ENCODE peak calls at places on chromosomes 4 and X, in nine cellular contexts. One of them, this sample, is unnamed.

GRCh38 chrX:31658360-31658759 is 586.5 kb upstream of the FTHL17 start:
- DNase-seq in endothelial cell of umbilical vein: peak; percentile 28
- DNase-seq in choroid plexus epithelial cell: peak; percentile 46
- DNase-seq in testis: no peak
- DNase-seq in CD8-positive, alpha-beta T cell: no peak
- DNase-seq in HCT116: no peak
- DNase-seq in BJ: no peak
- DNase-seq in body of pancreas: no peak
- DNase-seq in hepatocyte: peak; percentile 22
- DNase-seq in this sample: peak; percentile 7

GRCh38 chrX:42422961-42423360 is 355.0 kb downstream of the PPP1R2C start:
- DNase-seq in CD8-positive, alpha-beta T cell: no peak
- DNase-seq in testis: no peak
- DNase-seq in hepatocyte: no peak
- DNase-seq in endothelial cell of umbilical vein: no peak
- DNase-seq in BJ: no peak
- DNase-seq in HCT116: no peak
- DNase-seq in choroid plexus epithelial cell: no peak
- DNase-seq in body of pancreas: no peak
- DNase-seq in this sample: no peak

GRCh38 chrX:7109838-7110793 is 37.4 kb upstream of the STS start:
- DNase-seq in hepatocyte: no peak
- DNase-seq in HCT116: no peak
- DNase-seq in choroid plexus epithelial cell: no peak
- DNase-seq in CD8-positive, alpha-beta T cell: no peak
- DNase-seq in body of pancreas: no peak
- DNase-seq in endothelial cell of umbilical vein: no peak
- DNase-seq in testis: no peak
- DNase-seq in BJ: no peak
- DNase-seq in this sample: no peak

GRCh38 chrX:114344756-114345155 is 239.1 kb upstream of the HTR2C start:
- DNase-seq in HCT116: peak; percentile 26
- DNase-seq in endothelial cell of umbilical vein: peak; percentile 14
- DNase-seq in hepatocyte: peak; percentile 59
- DNase-seq in BJ: no peak
- DNase-seq in body of pancreas: no peak
- DNase-seq in choroid plexus epithelial cell: peak; percentile 50
- DNase-seq in testis: no peak
- DNase-seq in CD8-positive, alpha-beta T cell: no peak
- DNase-seq in this sample: no peak

GRCh38 chrX:16953606-16954211 is 7.3 kb downstream of the REPS2 start:
- DNase-seq in BJ: no peak
- DNase-seq in hepatocyte: no peak
- DNase-seq in testis: no peak
- DNase-seq in HCT116: peak; percentile 43
- DNase-seq in choroid plexus epithelial cell: no peak
- DNase-seq in body of pancreas: no peak
- DNase-seq in endothelial cell of umbilical vein: peak; percentile 73
- DNase-seq in CD8-positive, alpha-beta T cell: no peak
- DNase-seq in this sample: no peak

GRCh38 chrX:7170903-7171302 is 22.9 kb upstream of the PUDP start:
- DNase-seq in CD8-positive, alpha-beta T cell: peak; percentile 62
- DNase-seq in choroid plexus epithelial cell: peak; percentile 35
- DNase-seq in HCT116: no peak
- DNase-seq in body of pancreas: peak; percentile 2
- DNase-seq in BJ: no peak
- DNase-seq in endothelial cell of umbilical vein: peak; percentile 10
- DNase-seq in hepatocyte: peak; percentile 8
- DNase-seq in testis: peak; percentile 13
- DNase-seq in this sample: no peak

GRCh38 chr4:45331796-45332195 is 605.4 kb upstream of the GNPDA2 start:
- DNase-seq in testis: no peak
- DNase-seq in HCT116: no peak
- DNase-seq in endothelial cell of umbilical vein: no peak
- DNase-seq in body of pancreas: no peak
- DNase-seq in choroid plexus epithelial cell: no peak
- DNase-seq in hepatocyte: no peak
- DNase-seq in CD8-positive, alpha-beta T cell: no peak
- DNase-seq in BJ: no peak
- DNase-seq in this sample: no peak

GRCh38 chr4:137981277-137981676 is 260.9 kb downstream of the SLC7A11 start:
- DNase-seq in CD8-positive, alpha-beta T cell: no peak
- DNase-seq in BJ: no peak
- DNase-seq in testis: no peak
- DNase-seq in hepatocyte: no peak
- DNase-seq in choroid plexus epithelial cell: peak; percentile 71
- DNase-seq in body of pancreas: no peak
- DNase-seq in endothelial cell of umbilical vein: no peak
- DNase-seq in HCT116: peak; percentile 31
- DNase-seq in this sample: no peak

GRCh38 chr4:100428051-100428450 is 89.8 kb downstream of the EMCN start:
- DNase-seq in testis: no peak
- DNase-seq in BJ: no peak
- DNase-seq in endothelial cell of umbilical vein: peak; percentile 40
- DNase-seq in CD8-positive, alpha-beta T cell: no peak
- DNase-seq in HCT116: peak; percentile 21
- DNase-seq in choroid plexus epithelial cell: peak; percentile 73
- DNase-seq in body of pancreas: no peak
- DNase-seq in hepatocyte: peak; percentile 78
- DNase-seq in this sample: peak; percentile 67

GRCh38 chrX:107935200-107935599 is 47.0 kb downstream of the TEX13B start:
- DNase-seq in body of pancreas: no peak
- DNase-seq in CD8-positive, alpha-beta T cell: no peak
- DNase-seq in testis: no peak
- DNase-seq in choroid plexus epithelial cell: peak; percentile 41
- DNase-seq in HCT116: no peak
- DNase-seq in endothelial cell of umbilical vein: peak; percentile 9
- DNase-seq in hepatocyte: no peak
- DNase-seq in BJ: no peak
- DNase-seq in this sample: no peak

GRCh38 chr4:169823685-169824084 is 65.9 kb upstream of the HPF1 start:
- DNase-seq in hepatocyte: peak; percentile 87
- DNase-seq in HCT116: no peak
- DNase-seq in CD8-positive, alpha-beta T cell: no peak
- DNase-seq in body of pancreas: peak; percentile 25
- DNase-seq in BJ: no peak
- DNase-seq in endothelial cell of umbilical vein: peak; percentile 51
- DNase-seq in testis: peak; percentile 52
- DNase-seq in choroid plexus epithelial cell: peak; percentile 81
- DNase-seq in this sample: no peak

GRCh38 chrX:15939737-15940136 is 85.1 kb upstream of the AP1S2 start:
- DNase-seq in endothelial cell of umbilical vein: no peak
- DNase-seq in CD8-positive, alpha-beta T cell: no peak
- DNase-seq in choroid plexus epithelial cell: no peak
- DNase-seq in hepatocyte: no peak
- DNase-seq in BJ: no peak
- DNase-seq in body of pancreas: no peak
- DNase-seq in HCT116: no peak
- DNase-seq in testis: no peak
- DNase-seq in this sample: no peak

GRCh38 chr4:54386270-54386669 is 157.2 kb downstream of the PDGFRA start:
- DNase-seq in BJ: no peak
- DNase-seq in hepatocyte: no peak
- DNase-seq in choroid plexus epithelial cell: no peak
- DNase-seq in testis: no peak
- DNase-seq in endothelial cell of umbilical vein: no peak
- DNase-seq in body of pancreas: no peak
- DNase-seq in HCT116: no peak
- DNase-seq in CD8-positive, alpha-beta T cell: no peak
- DNase-seq in this sample: no peak

GRCh38 chr4:113756005-113756410 is 5.5 kb downstream of the CAMK2D start:
- DNase-seq in body of pancreas: no peak
- DNase-seq in endothelial cell of umbilical vein: peak; percentile 73
- DNase-seq in BJ: no peak
- DNase-seq in CD8-positive, alpha-beta T cell: no peak
- DNase-seq in choroid plexus epithelial cell: peak; percentile 72
- DNase-seq in hepatocyte: no peak
- DNase-seq in HCT116: no peak
- DNase-seq in testis: no peak
- DNase-seq in this sample: no peak

GRCh38 chr4:177442623-177443155 is 452 bp upstream of the AGA start:
- DNase-seq in testis: no peak
- DNase-seq in body of pancreas: peak; percentile 14
- DNase-seq in CD8-positive, alpha-beta T cell: peak; percentile 51
- DNase-seq in hepatocyte: no peak
- DNase-seq in BJ: no peak
- DNase-seq in HCT116: no peak
- DNase-seq in endothelial cell of umbilical vein: no peak
- DNase-seq in choroid plexus epithelial cell: peak; percentile 31
- DNase-seq in this sample: no peak

GRCh38 chr4:105145059-105145912 is 1.4 kb upstream of the TET2 start:
- DNase-seq in CD8-positive, alpha-beta T cell: no peak
- DNase-seq in BJ: no peak
- DNase-seq in endothelial cell of umbilical vein: peak; percentile 6
- DNase-seq in choroid plexus epithelial cell: peak; percentile 18
- DNase-seq in body of pancreas: no peak
- DNase-seq in testis: no peak
- DNase-seq in HCT116: no peak
- DNase-seq in hepatocyte: peak; percentile 7
- DNase-seq in this sample: no peak

GRCh38 chr4:75745192-75745591 is 20.8 kb downstream of the USO1 start:
- DNase-seq in endothelial cell of umbilical vein: peak; percentile 74
- DNase-seq in CD8-positive, alpha-beta T cell: no peak
- DNase-seq in body of pancreas: no peak
- DNase-seq in choroid plexus epithelial cell: peak; percentile 83
- DNase-seq in HCT116: no peak
- DNase-seq in BJ: no peak
- DNase-seq in hepatocyte: peak; percentile 40
- DNase-seq in testis: no peak
- DNase-seq in this sample: no peak

DNA sequence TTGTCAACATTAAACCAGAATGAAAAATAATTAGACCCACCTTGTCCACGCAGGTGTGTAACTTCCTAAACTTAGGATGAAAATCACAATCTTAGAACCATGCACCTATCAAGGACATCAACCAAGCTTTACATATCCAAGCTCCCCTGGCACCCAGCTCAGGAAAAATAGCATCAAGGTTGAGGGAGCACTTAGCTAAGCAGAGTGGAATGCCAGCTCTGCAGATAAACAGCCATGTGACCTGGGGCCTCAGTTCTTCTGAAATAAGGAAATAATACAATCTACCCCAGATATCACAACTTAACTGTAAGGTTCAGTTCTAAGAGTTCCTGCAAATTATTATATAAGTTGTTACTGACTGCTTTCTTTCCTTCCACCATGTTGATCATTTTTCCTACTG is 64.7 kb downstream of the DHX15 start:
- DNase-seq in HCT116: no peak
- DNase-seq in endothelial cell of umbilical vein: peak; percentile 34
- DNase-seq in hepatocyte: peak; percentile 51
- DNase-seq in BJ: no peak
- DNase-seq in CD8-positive, alpha-beta T cell: no peak
- DNase-seq in choroid plexus epithelial cell: peak; percentile 89
- DNase-seq in testis: peak; percentile 63
- DNase-seq in body of pancreas: peak; percentile 69
- DNase-seq in this sample: no peak
- H3K4me3 ChIP-seq in HCT116: no peak overlapping the region
- H3K4me3 ChIP-seq in endothelial cell of umbilical vein: no peak overlapping the region
- H3K4me3 ChIP-seq in hepatocyte: no peak overlapping the region
- H3K4me3 ChIP-seq in BJ: no peak overlapping the region
- H3K4me3 ChIP-seq in CD8-positive, alpha-beta T cell: no peak overlapping the region
- H3K4me3 ChIP-seq in choroid plexus epithelial cell: no peak overlapping the region
- H3K4me3 ChIP-seq in testis: no peak overlapping the region
- H3K4me3 ChIP-seq in body of pancreas: no peak overlapping the region
- H3K4me3 ChIP-seq in this sample: no peak overlapping the region

GRCh38 chr4:3858046-3858730 is 92.0 kb downstream of the ADRA2C start:
- DNase-seq in body of pancreas: no peak
- DNase-seq in choroid plexus epithelial cell: no peak
- DNase-seq in hepatocyte: no peak
- DNase-seq in HCT116: no peak
- DNase-seq in endothelial cell of umbilical vein: no peak
- DNase-seq in BJ: no peak
- DNase-seq in testis: no peak
- DNase-seq in CD8-positive, alpha-beta T cell: no peak
- DNase-seq in this sample: no peak
- TF ChIP-seq CTCF in body of pancreas: no peak
- TF ChIP-seq CTCF in choroid plexus epithelial cell: no peak
- TF ChIP-seq CTCF in hepatocyte: no peak
- TF ChIP-seq CTCF in HCT116: no peak
- TF ChIP-seq CTCF in endothelial cell of umbilical vein: no peak
- TF ChIP-seq CTCF in BJ: no peak
- TF ChIP-seq CTCF in testis: no peak
- TF ChIP-seq CTCF in CD8-positive, alpha-beta T cell: no peak
- TF ChIP-seq CTCF in this sample: no peak

DNA sequence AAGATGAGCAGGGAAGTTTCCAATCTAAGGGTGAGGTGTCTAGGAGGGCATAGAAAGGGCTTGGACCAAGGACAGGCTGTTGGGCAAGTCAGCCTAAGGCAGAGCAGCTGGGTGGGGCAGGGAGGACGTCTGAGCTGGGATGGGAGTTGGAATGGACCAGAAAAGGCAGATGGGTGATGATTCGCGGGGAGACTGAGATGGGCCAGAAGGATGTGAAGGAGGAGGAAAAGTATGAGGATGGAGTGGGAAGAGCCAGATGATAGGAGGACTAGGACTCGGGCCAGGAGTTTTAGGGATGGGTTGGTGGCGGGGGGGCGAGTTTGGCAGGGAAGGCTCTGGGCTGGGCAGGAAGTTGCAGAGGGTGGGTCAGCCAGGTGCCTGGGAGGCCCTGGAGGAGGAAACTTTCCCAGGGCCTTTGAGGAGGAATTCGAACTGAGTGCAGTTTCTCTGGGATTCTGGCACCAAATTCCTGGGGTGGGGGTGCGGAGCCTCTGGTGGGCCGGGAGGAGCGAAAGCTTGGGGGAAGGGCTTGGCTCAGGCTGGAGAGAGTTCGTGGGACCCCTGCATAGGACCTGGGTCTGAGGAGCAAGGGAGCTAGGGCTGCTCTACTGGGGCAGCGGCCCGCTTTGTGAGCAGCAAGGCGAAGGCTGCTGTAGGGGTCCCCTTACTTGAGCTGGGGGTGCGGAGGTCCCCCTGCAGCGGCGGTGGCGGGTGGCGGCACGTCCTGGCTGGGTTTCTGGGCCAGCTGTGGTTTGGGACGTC is 8.7 kb upstream of the TIMP1 start:
- DNase-seq in choroid plexus epithelial cell: no peak
- DNase-seq in BJ: peak; percentile 43
- DNase-seq in CD8-positive, alpha-beta T cell: no peak
- DNase-seq in endothelial cell of umbilical vein: no peak
- DNase-seq in HCT116: no peak
- DNase-seq in testis: peak; percentile 58
- DNase-seq in body of pancreas: peak; percentile 17
- DNase-seq in hepatocyte: peak; percentile 61
- DNase-seq in this sample: no peak
- H3K4me3 ChIP-seq in choroid plexus epithelial cell: no peak overlapping the region
- H3K4me3 ChIP-seq in BJ: peak overlapping the region; percentile 27
- H3K4me3 ChIP-seq in CD8-positive, alpha-beta T cell: no peak overlapping the region
- H3K4me3 ChIP-seq in endothelial cell of umbilical vein: no peak overlapping the region
- H3K4me3 ChIP-seq in HCT116: no peak overlapping the region
- H3K4me3 ChIP-seq in testis: no peak overlapping the region
- H3K4me3 ChIP-seq in body of pancreas: no peak overlapping the region
- H3K4me3 ChIP-seq in hepatocyte: peak overlapping the region; percentile 13
- H3K4me3 ChIP-seq in this sample: no peak overlapping the region

DNA sequence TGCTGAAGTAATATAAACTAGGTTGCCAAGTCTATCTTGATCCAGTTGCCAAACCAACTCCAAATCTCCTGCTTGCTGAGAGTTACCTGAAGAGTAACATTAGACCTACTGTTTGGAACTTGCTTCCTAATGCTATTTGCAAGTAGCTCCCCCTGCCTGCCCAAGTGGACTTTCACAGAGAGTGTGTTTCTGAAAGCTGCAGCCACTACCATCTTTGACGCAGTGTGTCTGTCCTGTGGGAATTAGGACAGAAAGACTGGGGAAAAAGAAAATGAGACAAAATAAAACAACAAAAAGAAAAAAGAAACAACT is 195.0 kb upstream of the HS3ST1 start:
- DNase-seq in hepatocyte: peak; percentile 59
- DNase-seq in testis: peak; percentile 54
- DNase-seq in BJ: no peak
- DNase-seq in CD8-positive, alpha-beta T cell: no peak
- DNase-seq in body of pancreas: peak; percentile 34
- DNase-seq in endothelial cell of umbilical vein: peak; percentile 45
- DNase-seq in choroid plexus epithelial cell: peak; percentile 60
- DNase-seq in HCT116: no peak
- DNase-seq in this sample: no peak
- TF ChIP-seq CTCF in hepatocyte: peak; percentile 57
- TF ChIP-seq CTCF in testis: peak; percentile 17
- TF ChIP-seq CTCF in BJ: no peak
- TF ChIP-seq CTCF in CD8-positive, alpha-beta T cell: no peak
- TF ChIP-seq CTCF in body of pancreas: no peak
- TF ChIP-seq CTCF in endothelial cell of umbilical vein: peak; percentile 48
- TF ChIP-seq CTCF in choroid plexus epithelial cell: peak; percentile 74
- TF ChIP-seq CTCF in HCT116: peak; percentile 63
- TF ChIP-seq CTCF in this sample: peak; percentile 11